ENCODE peak calls at places on chromosomes 6 and 20, in seven cellular contexts. One of them, this sample, is unnamed.

GRCh38 chr6:113857565-113858066 is 471 bp downstream of the MARCKS start:
- DNase-seq in psoas muscle: peak; percentile 27
- DNase-seq in endothelial cell: peak; percentile 8
- DNase-seq in glutamatergic neuron: peak; percentile 27
- DNase-seq in stomach: peak; percentile 25
- DNase-seq in brain microvascular endothelial cell: no peak
- DNase-seq in activated B cell treated with CpG ODN at 0.5 μM for 24 hours: peak; percentile 34
- DNase-seq in this sample: peak; percentile 4

GRCh38 chr20:54714817-54715216 is 239.4 kb downstream of the DOK5 start:
- DNase-seq in endothelial cell: no peak
- DNase-seq in activated B cell treated with CpG ODN at 0.5 μM for 24 hours: no peak
- DNase-seq in brain microvascular endothelial cell: no peak
- DNase-seq in psoas muscle: no peak
- DNase-seq in stomach: no peak
- DNase-seq in glutamatergic neuron: no peak
- DNase-seq in this sample: no peak

GRCh38 chr6:150175611-150176151 is 32.8 kb downstream of the PPP1R14C start:
- DNase-seq in stomach: no peak
- DNase-seq in psoas muscle: no peak
- DNase-seq in activated B cell treated with CpG ODN at 0.5 μM for 24 hours: no peak
- DNase-seq in glutamatergic neuron: no peak
- DNase-seq in endothelial cell: no peak
- DNase-seq in brain microvascular endothelial cell: no peak
- DNase-seq in this sample: no peak

GRCh38 chr6:85795966-85796365 is 153.3 kb upstream of the SYNCRIP start:
- DNase-seq in psoas muscle: no peak
- DNase-seq in glutamatergic neuron: no peak
- DNase-seq in brain microvascular endothelial cell: no peak
- DNase-seq in activated B cell treated with CpG ODN at 0.5 μM for 24 hours: no peak
- DNase-seq in stomach: no peak
- DNase-seq in endothelial cell: no peak
- DNase-seq in this sample: no peak

GRCh38 chr20:31542201-31542842 is 28.1 kb downstream of the HM13 start:
- DNase-seq in glutamatergic neuron: no peak
- DNase-seq in brain microvascular endothelial cell: no peak
- DNase-seq in psoas muscle: no peak
- DNase-seq in activated B cell treated with CpG ODN at 0.5 μM for 24 hours: no peak
- DNase-seq in stomach: no peak
- DNase-seq in endothelial cell: no peak
- DNase-seq in this sample: no peak

GRCh38 chr6:30613251-30614043 is 3.6 kb downstream of the PPP1R10 start:
- DNase-seq in stomach: no peak
- DNase-seq in brain microvascular endothelial cell: no peak
- DNase-seq in psoas muscle: no peak
- DNase-seq in activated B cell treated with CpG ODN at 0.5 μM for 24 hours: no peak
- DNase-seq in glutamatergic neuron: no peak
- DNase-seq in endothelial cell: no peak
- DNase-seq in this sample: no peak

GRCh38 chr6:132749111-132749510 is 8.6 kb downstream of the VNN2 start:
- DNase-seq in activated B cell treated with CpG ODN at 0.5 μM for 24 hours: no peak
- DNase-seq in stomach: no peak
- DNase-seq in brain microvascular endothelial cell: no peak
- DNase-seq in endothelial cell: no peak
- DNase-seq in glutamatergic neuron: no peak
- DNase-seq in psoas muscle: no peak
- DNase-seq in this sample: no peak

GRCh38 chr20:59514554-59514953 is 89.8 kb upstream of the PHACTR3 start:
- DNase-seq in stomach: no peak
- DNase-seq in endothelial cell: no peak
- DNase-seq in glutamatergic neuron: no peak
- DNase-seq in psoas muscle: no peak
- DNase-seq in activated B cell treated with CpG ODN at 0.5 μM for 24 hours: no peak
- DNase-seq in brain microvascular endothelial cell: no peak
- DNase-seq in this sample: no peak

GRCh38 chr6:74638467-74638866 is 567.4 kb downstream of the COL12A1 start:
- DNase-seq in psoas muscle: no peak
- DNase-seq in endothelial cell: no peak
- DNase-seq in activated B cell treated with CpG ODN at 0.5 μM for 24 hours: no peak
- DNase-seq in glutamatergic neuron: no peak
- DNase-seq in brain microvascular endothelial cell: no peak
- DNase-seq in stomach: no peak
- DNase-seq in this sample: no peak

GRCh38 chr6:41370488-41371111 is 35.2 kb downstream of the NCR2 start:
- DNase-seq in activated B cell treated with CpG ODN at 0.5 μM for 24 hours: no peak
- DNase-seq in psoas muscle: no peak
- DNase-seq in endothelial cell: no peak
- DNase-seq in stomach: no peak
- DNase-seq in glutamatergic neuron: no peak
- DNase-seq in brain microvascular endothelial cell: no peak
- DNase-seq in this sample: no peak

GRCh38 chr6:41366150-41366549 is 30.7 kb downstream of the NCR2 start:
- DNase-seq in glutamatergic neuron: no peak
- DNase-seq in activated B cell treated with CpG ODN at 0.5 μM for 24 hours: no peak
- DNase-seq in brain microvascular endothelial cell: no peak
- DNase-seq in stomach: no peak
- DNase-seq in endothelial cell: no peak
- DNase-seq in psoas muscle: no peak
- DNase-seq in this sample: no peak

GRCh38 chr6:41371461-41371991 is 36.1 kb downstream of the NCR2 start:
- DNase-seq in brain microvascular endothelial cell: peak; percentile 52
- DNase-seq in stomach: peak; percentile 70
- DNase-seq in glutamatergic neuron: peak; percentile 70
- DNase-seq in activated B cell treated with CpG ODN at 0.5 μM for 24 hours: peak; percentile 31
- DNase-seq in psoas muscle: no peak
- DNase-seq in endothelial cell: peak; percentile 68
- DNase-seq in this sample: peak; percentile 62

GRCh38 chr6:41367061-41367460 is 31.7 kb downstream of the NCR2 start:
- DNase-seq in stomach: no peak
- DNase-seq in activated B cell treated with CpG ODN at 0.5 μM for 24 hours: no peak
- DNase-seq in brain microvascular endothelial cell: no peak
- DNase-seq in endothelial cell: no peak
- DNase-seq in psoas muscle: no peak
- DNase-seq in glutamatergic neuron: no peak
- DNase-seq in this sample: no peak

DNA sequence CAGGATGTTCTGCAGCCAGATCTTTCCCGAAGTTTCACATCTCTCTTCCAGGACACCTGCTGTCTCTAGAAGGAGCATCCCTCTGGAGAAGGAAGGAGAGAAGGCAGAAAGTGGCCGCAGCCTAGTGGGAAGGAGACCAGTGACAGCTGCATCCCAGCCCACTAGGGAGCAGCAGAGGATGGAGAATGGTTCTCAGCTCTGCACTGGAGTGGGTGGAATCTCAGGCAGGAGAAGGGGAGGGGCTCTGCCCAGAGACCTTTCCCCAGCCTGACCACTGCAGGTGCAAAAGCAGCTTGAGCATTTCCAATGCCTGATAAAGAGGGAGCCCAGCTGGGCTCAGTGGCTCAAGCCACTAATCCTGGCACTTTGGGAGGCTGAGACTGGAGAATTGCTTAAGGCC is 32.3 kb downstream of the NCR2 start:
- DNase-seq in glutamatergic neuron: peak; percentile 86
- DNase-seq in endothelial cell: peak; percentile 77
- DNase-seq in activated B cell treated with CpG ODN at 0.5 μM for 24 hours: no peak
- DNase-seq in psoas muscle: no peak
- DNase-seq in stomach: peak; percentile 66
- DNase-seq in brain microvascular endothelial cell: peak; percentile 58
- DNase-seq in this sample: peak; percentile 83
- TF ChIP-seq CTCF in glutamatergic neuron: peak; percentile 58
- TF ChIP-seq CTCF in endothelial cell: peak; percentile 49
- TF ChIP-seq CTCF in activated B cell treated with CpG ODN at 0.5 μM for 24 hours: no peak
- TF ChIP-seq CTCF in psoas muscle: peak; percentile 47
- TF ChIP-seq CTCF in stomach: peak; percentile 46
- TF ChIP-seq CTCF in brain microvascular endothelial cell: peak; percentile 88
- TF ChIP-seq CTCF in this sample: peak; percentile 60

GRCh38 chr20:57270204-57270937 is 3.9 kb upstream of the BMP7 start:
- DNase-seq in endothelial cell: no peak
- DNase-seq in activated B cell treated with CpG ODN at 0.5 μM for 24 hours: no peak
- DNase-seq in psoas muscle: no peak
- DNase-seq in brain microvascular endothelial cell: no peak
- DNase-seq in glutamatergic neuron: no peak
- DNase-seq in stomach: no peak
- DNase-seq in this sample: no peak
- TF ChIP-seq CTCF in endothelial cell: no peak
- TF ChIP-seq CTCF in activated B cell treated with CpG ODN at 0.5 μM for 24 hours: no peak
- TF ChIP-seq CTCF in psoas muscle: no peak
- TF ChIP-seq CTCF in brain microvascular endothelial cell: no peak
- TF ChIP-seq CTCF in glutamatergic neuron: no peak
- TF ChIP-seq CTCF in stomach: no peak
- TF ChIP-seq CTCF in this sample: no peak

DNA sequence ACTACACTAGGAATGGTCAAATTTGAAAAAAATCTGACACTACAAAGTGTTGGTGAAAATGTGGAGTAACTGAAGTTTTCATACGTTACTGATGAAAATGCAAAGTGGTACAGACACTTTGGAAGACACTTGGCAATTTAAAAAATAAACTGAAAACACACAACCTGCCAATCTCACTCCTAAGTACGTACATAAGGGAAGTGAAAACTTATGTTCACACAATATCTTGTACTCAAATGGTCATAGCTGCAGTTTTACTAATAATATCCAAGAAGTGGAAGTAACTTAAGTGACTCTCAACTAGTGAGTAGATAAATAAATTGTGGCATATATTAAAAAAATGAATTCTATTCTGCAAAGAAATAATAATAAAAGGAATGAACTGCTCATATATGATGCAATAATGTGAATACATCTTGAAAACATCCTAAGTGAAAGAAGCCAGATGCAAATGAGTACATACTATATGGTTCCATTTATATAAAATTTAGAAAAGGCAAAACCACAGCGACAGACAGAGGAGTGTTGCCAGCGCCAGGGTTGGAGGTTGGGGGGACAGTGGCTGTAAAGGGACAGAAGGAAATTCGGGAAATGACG is 198.2 kb downstream of the ERMARD start:
- DNase-seq in glutamatergic neuron: no peak
- DNase-seq in brain microvascular endothelial cell: no peak
- DNase-seq in endothelial cell: no peak
- DNase-seq in activated B cell treated with CpG ODN at 0.5 μM for 24 hours: no peak
- DNase-seq in stomach: no peak
- DNase-seq in psoas muscle: no peak
- DNase-seq in this sample: no peak
- TF ChIP-seq CTCF in glutamatergic neuron: no peak
- TF ChIP-seq CTCF in brain microvascular endothelial cell: no peak
- TF ChIP-seq CTCF in endothelial cell: no peak
- TF ChIP-seq CTCF in activated B cell treated with CpG ODN at 0.5 μM for 24 hours: no peak
- TF ChIP-seq CTCF in stomach: no peak
- TF ChIP-seq CTCF in psoas muscle: no peak
- TF ChIP-seq CTCF in this sample: no peak

GRCh38 chr6:134170844-134171243 is 118.4 kb upstream of the SLC2A12 start:
- DNase-seq in brain microvascular endothelial cell: peak; percentile 39
- DNase-seq in psoas muscle: peak; percentile 53
- DNase-seq in activated B cell treated with CpG ODN at 0.5 μM for 24 hours: no peak
- DNase-seq in endothelial cell: no peak
- DNase-seq in stomach: no peak
- DNase-seq in glutamatergic neuron: no peak
- DNase-seq in this sample: no peak
- TF ChIP-seq CTCF in brain microvascular endothelial cell: no peak
- TF ChIP-seq CTCF in psoas muscle: no peak
- TF ChIP-seq CTCF in activated B cell treated with CpG ODN at 0.5 μM for 24 hours: no peak
- TF ChIP-seq CTCF in endothelial cell: no peak
- TF ChIP-seq CTCF in stomach: no peak
- TF ChIP-seq CTCF in glutamatergic neuron: no peak
- TF ChIP-seq CTCF in this sample: no peak

GRCh38 chr6:64932486-64932885 is 774.5 kb downstream of the EYS start:
- DNase-seq in psoas muscle: no peak
- DNase-seq in brain microvascular endothelial cell: no peak
- DNase-seq in stomach: no peak
- DNase-seq in endothelial cell: no peak
- DNase-seq in activated B cell treated with CpG ODN at 0.5 μM for 24 hours: no peak
- DNase-seq in glutamatergic neuron: no peak
- DNase-seq in this sample: no peak
- TF ChIP-seq CTCF in psoas muscle: no peak
- TF ChIP-seq CTCF in brain microvascular endothelial cell: no peak
- TF ChIP-seq CTCF in stomach: no peak
- TF ChIP-seq CTCF in endothelial cell: no peak
- TF ChIP-seq CTCF in activated B cell treated with CpG ODN at 0.5 μM for 24 hours: no peak
- TF ChIP-seq CTCF in glutamatergic neuron: no peak
- TF ChIP-seq CTCF in this sample: no peak

GRCh38 chr6:104855507-104855906 is 4.2 kb downstream of the HACE1 start:
- DNase-seq in activated B cell treated with CpG ODN at 0.5 μM for 24 hours: no peak
- DNase-seq in stomach: no peak
- DNase-seq in psoas muscle: no peak
- DNase-seq in glutamatergic neuron: no peak
- DNase-seq in brain microvascular endothelial cell: no peak
- DNase-seq in endothelial cell: no peak
- DNase-seq in this sample: no peak

GRCh38 chr6:104862456-104862855 is 2.7 kb upstream of the HACE1 start:
- DNase-seq in endothelial cell: no peak
- DNase-seq in stomach: no peak
- DNase-seq in activated B cell treated with CpG ODN at 0.5 μM for 24 hours: no peak
- DNase-seq in glutamatergic neuron: no peak
- DNase-seq in brain microvascular endothelial cell: no peak
- DNase-seq in psoas muscle: no peak
- DNase-seq in this sample: no peak

GRCh38 chr6:104859225-104860146 is at the start of gene HACE1:
- DNase-seq in activated B cell treated with CpG ODN at 0.5 μM for 24 hours: peak; percentile 86
- DNase-seq in brain microvascular endothelial cell: peak; percentile 86
- DNase-seq in endothelial cell: peak; percentile 93
- DNase-seq in psoas muscle: peak; percentile 92
- DNase-seq in stomach: peak; percentile 88
- DNase-seq in glutamatergic neuron: peak; percentile 95
- DNase-seq in this sample: peak; percentile 88

DNA sequence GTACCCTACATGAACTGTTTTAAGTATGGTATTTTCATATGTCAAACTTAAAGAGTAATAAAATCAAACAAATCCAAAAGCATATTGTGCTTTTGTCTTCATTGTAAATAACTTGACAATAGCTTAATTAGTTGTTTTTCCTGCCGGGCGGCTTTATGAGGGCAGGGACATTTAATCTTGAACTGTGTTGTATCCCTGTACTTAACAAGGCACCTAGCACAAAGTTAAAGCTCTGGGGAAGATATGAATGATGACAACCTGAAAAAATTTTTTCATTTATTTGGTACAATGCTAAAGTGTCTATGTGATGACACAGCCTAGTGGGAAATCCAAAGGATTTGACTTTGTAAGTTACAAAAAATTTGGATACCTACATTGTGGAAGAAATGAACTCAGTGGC is 502 bp upstream of the HACE1 start:
- DNase-seq in stomach: no peak
- DNase-seq in activated B cell treated with CpG ODN at 0.5 μM for 24 hours: no peak
- DNase-seq in brain microvascular endothelial cell: no peak
- DNase-seq in psoas muscle: no peak
- DNase-seq in glutamatergic neuron: no peak
- DNase-seq in endothelial cell: no peak
- DNase-seq in this sample: peak; percentile 4
- TF ChIP-seq CTCF in stomach: no peak
- TF ChIP-seq CTCF in activated B cell treated with CpG ODN at 0.5 μM for 24 hours: no peak
- TF ChIP-seq CTCF in brain microvascular endothelial cell: no peak
- TF ChIP-seq CTCF in psoas muscle: no peak
- TF ChIP-seq CTCF in glutamatergic neuron: no peak
- TF ChIP-seq CTCF in endothelial cell: no peak
- TF ChIP-seq CTCF in this sample: no peak

This sample was measured in Calu3.